ENCODE peak calls at places on chromosomes 6 and 20, in five cellular contexts. K, W, J, V and Q are unnamed samples.

GRCh38 chr6:94401311-94401710 is 982.0 kb upstream of the EPHA7 start:
- DNase-seq in K (no peak), J (no peak), W (no peak), V (no peak), Q (no peak)

GRCh38 chr6:47440722-47441121 is 36.9 kb upstream of the CD2AP start:
- DNase-seq in V (no peak), K (peak; percentile 76), J (no peak), W (peak; percentile 3), Q (no peak)

GRCh38 chr6:156686429-156686939 is 90.7 kb upstream of the ARID1B start:
- DNase-seq in V (peak; percentile 51), K (peak; percentile 48), J (peak; percentile 79), W (peak; percentile 60), Q (peak; percentile 65)

GRCh38 chr6:161547617-161548016 is 273.8 kb upstream of the AGPAT4 start:
- DNase-seq in V (no peak), J (no peak), W (peak; percentile 10), K (no peak), Q (no peak)

GRCh38 chr6:137416376-137417109 is 77.7 kb downstream of the OLIG3 start:
- DNase-seq in V (no peak), W (peak; percentile 43), J (no peak), K (no peak), Q (peak; percentile 88)

GRCh38 chr6:169420912-169421543 is 167.4 kb upstream of the THBS2 start:
- DNase-seq in K (no peak), V (peak; percentile 50), J (peak; percentile 77), W (no peak), Q (peak; percentile 52)

GRCh38 chr6:102619585-102619984 is 1226.1 kb downstream of the GRIK2 start:
- DNase-seq in J (no peak), K (no peak), V (no peak), W (peak; percentile 5), Q (peak; percentile 9)

GRCh38 chr6:30926644-30927043 is 5.3 kb downstream of the SFTA2 start:
- DNase-seq in W (peak; percentile 58), K (no peak), V (peak; percentile 42), J (no peak), Q (no peak)

GRCh38 chr6:474454-475185 is 83.1 kb downstream of the IRF4 start:
- DNase-seq in J (no peak), K (no peak), W (no peak), V (peak; percentile 62), Q (no peak)

GRCh38 chr6:28585335-28585734 is 59.7 kb downstream of the GPX5 start:
- DNase-seq in V (no peak), J (no peak), W (peak; percentile 67), K (no peak), Q (peak; percentile 75)

GRCh38 chr6:53398541-53399344 is 50.0 kb upstream of the ELOVL5 start:
- DNase-seq in J (no peak), V (no peak), K (no peak), W (peak; percentile 33), Q (no peak)

GRCh38 chr6:153103256-153103655 is 27.8 kb downstream of the RGS17 start:
- DNase-seq in W (no peak), J (no peak), K (no peak), V (no peak), Q (no peak)

GRCh38 chr6:37913210-37913609 is 93.7 kb downstream of the ZFAND3 start:
- DNase-seq in J (no peak), W (peak; percentile 30), K (no peak), V (no peak), Q (no peak)

GRCh38 chr6:159760602-159761057 is 1.2 kb upstream of the ACAT2 start:
- DNase-seq in J (no peak), V (no peak), K (no peak), W (peak; percentile 87), Q (peak; percentile 85)

GRCh38 chr20:32474009-32474716 is 111.0 kb downstream of the NOL4L start:
- DNase-seq in V (no peak), K (no peak), J (no peak), W (no peak), Q (no peak)

GRCh38 chr6:113632220-113632864 is 224.8 kb upstream of the MARCKS start:
- DNase-seq in K (peak; percentile 86), W (peak; percentile 94), V (peak; percentile 54), J (peak; percentile 76), Q (peak; percentile 91)

GRCh38 chr6:155185544-155185943 is 78.3 kb upstream of the CLDN20 start:
- DNase-seq in V (peak; percentile 52), K (no peak), W (peak; percentile 74), J (no peak), Q (peak; percentile 19)

GRCh38 chr6:18585032-18585573 is 198.0 kb downstream of the RNF144B start:
- DNase-seq in W (peak; percentile 90), J (peak; percentile 56), V (peak; percentile 60), K (no peak), Q (peak; percentile 14)

GRCh38 chr6:38968702-38969149 is 79.9 kb upstream of the GLP1R start:
- DNase-seq in V (no peak), W (no peak), K (no peak), J (no peak), Q (no peak)

GRCh38 chr6:40550096-40550731 is 37.0 kb downstream of the LRFN2 start:
- DNase-seq in K (peak; percentile 8), J (peak; percentile 62), V (peak; percentile 24), W (peak; percentile 28), Q (peak; percentile 67)

GRCh38 chr20:16674243-16674642 is 55.6 kb upstream of the SNRPB2 start:
- DNase-seq in W (no peak), V (no peak), J (no peak), K (no peak), Q (no peak)

GRCh38 chr6:41970436-41970846 is 28.8 kb upstream of the CCND3 start:
- DNase-seq in J (peak; percentile 71), V (no peak), K (no peak), W (peak; percentile 29), Q (no peak)

GRCh38 chr20:43516251-43516824 is 8.8 kb downstream of the L3MBTL1 start:
- DNase-seq in J (no peak), K (no peak), V (no peak), W (no peak), Q (no peak)

GRCh38 chr6:10904015-10904414 is 17.2 kb downstream of the SYCP2L start:
- DNase-seq in W (no peak), J (no peak), K (no peak), V (no peak), Q (no peak)

GRCh38 chr6:10908228-10908627 is 21.4 kb downstream of the SYCP2L start:
- DNase-seq in W (no peak), K (no peak), J (no peak), V (no peak), Q (no peak)
- TF ChIP-seq CTCF in W (no peak), K (no peak), J (no peak), V (no peak), Q (no peak)

GRCh38 chr6:166341915-166342292 is 441 bp downstream of the SFT2D1 start:
- DNase-seq in V (no peak), K (no peak), W (peak; percentile 23), J (peak; percentile 61), Q (peak; percentile 39)

GRCh38 chr6:166343157-166343502 is 785 bp upstream of the SFT2D1 start:
- DNase-seq in K (no peak), W (peak; percentile 8), J (no peak), V (no peak), Q (no peak)

GRCh38 chr6:166342293-166343156 is at the start of gene SFT2D1:
- DNase-seq in J (peak; percentile 91), V (peak; percentile 92), W (peak; percentile 84), K (peak; percentile 78), Q (peak; percentile 91)

GRCh38 chr6:166338854-166339253 is 3.5 kb downstream of the SFT2D1 start:
- DNase-seq in K (no peak), V (no peak), W (no peak), J (no peak), Q (no peak)

GRCh38 chr6:166341464-166341863 is 881 bp downstream of the SFT2D1 start:
- DNase-seq in J (no peak), W (no peak), K (no peak), V (no peak), Q (peak; percentile 12)
- H3K4me1 ChIP-seq in J (peaks cover 28% of the 10 kb centered on the region), W (peaks cover 2% of the 10 kb centered on the region), K (peaks cover 16% of the 10 kb centered on the region), V (peaks cover 25% of the 10 kb centered on the region), Q (peaks cover 3% of the 10 kb centered on the region)

GRCh38 chr20:63742381-63743024 is 2.9 kb downstream of the SLC2A4RG start:
- DNase-seq in V (no peak), W (no peak), K (no peak), J (no peak), Q (no peak)
- H3K36me3 ChIP-seq in V (no peaks in the 10 kb centered on the region), W (peaks cover 17% of the 10 kb centered on the region), K (no peaks in the 10 kb centered on the region), J (no peaks in the 10 kb centered on the region), Q (peaks cover 30% of the 10 kb centered on the region)

DNA sequence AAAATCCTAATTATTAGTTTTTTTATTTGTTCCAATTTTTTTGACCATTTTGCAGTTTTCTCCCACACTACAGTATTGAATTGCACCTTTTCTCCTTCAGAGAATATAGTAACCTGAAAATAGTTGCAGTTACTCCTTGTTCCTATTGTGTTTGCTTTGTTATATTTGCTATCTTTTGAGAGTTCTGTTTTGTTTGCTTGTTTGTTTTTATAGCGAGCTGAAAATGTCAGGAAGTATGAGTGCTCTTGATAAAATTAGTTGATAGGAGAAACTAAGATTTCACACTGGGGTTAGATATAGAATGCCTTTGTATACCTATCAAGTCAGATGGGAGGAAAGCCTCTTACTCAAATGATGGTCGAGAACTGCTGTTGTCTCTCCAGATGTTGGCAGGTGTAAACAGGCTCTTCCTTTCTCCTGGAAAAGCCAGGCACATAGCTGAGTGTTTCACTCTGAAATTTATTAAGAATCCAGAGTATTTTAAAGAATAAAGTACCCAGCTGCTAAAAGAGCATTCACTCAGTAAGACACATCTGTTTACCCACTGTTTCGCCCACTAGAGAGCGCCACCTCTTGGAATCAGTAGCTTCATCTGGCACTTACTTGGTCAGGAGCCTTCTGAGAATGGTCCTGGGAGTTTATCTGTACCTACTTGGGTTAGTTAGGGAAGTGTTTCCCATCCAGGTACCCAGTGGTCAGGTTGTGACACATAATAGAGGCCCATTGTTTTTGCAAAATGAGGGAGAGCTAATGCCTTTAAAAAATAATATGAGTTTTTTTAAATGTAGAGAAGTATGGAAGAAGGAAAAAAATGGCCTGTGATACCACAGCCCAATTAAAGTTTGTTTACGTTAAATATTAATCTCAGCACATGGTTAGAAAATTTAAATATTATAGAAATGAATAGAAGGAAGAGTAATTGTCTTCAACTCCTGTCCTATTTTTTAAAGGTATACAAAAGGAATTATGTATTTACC is 11.2 kb downstream of the NT5DC1 start:
- DNase-seq in K (no peak), V (peak; percentile 49), W (peak; percentile 35), J (no peak), Q (peak; percentile 60)
- TF ChIP-seq CTCF in K (no peak), V (peak; percentile 42), W (peak; percentile 72), J (no peak), Q (peak; percentile 74)

GRCh38 chr6:142851601-142852000 is 93.4 kb downstream of the HIVEP2 start:
- DNase-seq in W (no peak), J (no peak), K (no peak), V (no peak), Q (no peak)
- H3K4me1 ChIP-seq in W (peaks cover 6% of the 10 kb centered on the region), J (peaks cover 46% of the 10 kb centered on the region), K (peaks cover 2% of the 10 kb centered on the region), V (peaks cover 19% of the 10 kb centered on the region), Q (peaks cover 27% of the 10 kb centered on the region)

DNA sequence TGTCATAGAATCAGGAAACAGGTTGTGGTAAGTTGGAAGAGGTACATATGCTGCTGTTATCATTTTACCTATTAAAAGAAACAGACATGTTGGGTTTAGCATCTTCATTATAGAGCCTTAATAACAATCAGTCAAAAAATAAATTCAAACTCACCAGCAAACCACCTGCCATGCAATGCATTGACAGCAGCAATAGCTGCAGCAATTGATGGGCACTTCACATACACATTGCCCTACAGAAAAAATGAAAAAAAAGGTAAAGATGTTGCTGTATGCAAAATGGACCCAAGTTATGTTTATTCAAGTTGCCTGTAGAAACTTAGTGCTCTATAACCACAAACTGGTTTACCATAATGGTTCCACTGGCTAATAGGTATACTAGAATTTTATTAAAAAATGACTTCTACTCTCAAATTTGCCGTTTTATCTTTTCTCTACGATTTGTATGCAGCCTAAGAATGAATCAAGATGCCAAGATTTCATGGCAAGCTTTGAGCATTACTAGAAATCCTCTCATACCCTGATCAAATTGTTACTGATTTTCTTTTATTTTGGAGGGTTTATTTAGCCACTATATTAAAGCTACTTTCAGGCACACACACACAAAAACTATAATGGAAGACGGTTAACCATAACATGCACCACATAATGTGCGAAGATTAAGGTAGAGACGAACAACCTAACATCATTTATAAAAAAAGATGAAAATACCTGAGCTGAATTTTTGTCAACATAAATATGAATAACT is 5.5 kb downstream of the ROMO1 start:
- DNase-seq in K (no peak), V (no peak), J (no peak), W (no peak), Q (no peak)
- H3K36me3 ChIP-seq in K (peaks cover 16% of the 10 kb centered on the region), V (peaks cover 72% of the 10 kb centered on the region), J (no peaks in the 10 kb centered on the region), W (peaks cover 14% of the 10 kb centered on the region), Q (peaks cover 81% of the 10 kb centered on the region)